ENCODE peak calls at places on chromosomes 5 and 9, in nine cellular contexts. L is ovary; M is tibial nerve; Z is CD4-positive, alpha-beta T cell; D is GM23338; G is breast epithelium; A is right cardiac atrium; B is psoas muscle; I is AG04450. F is an unnamed sample.

GRCh38 chr5:132224721-132225120 is 2.9 kb downstream of the P4HA2 start:
- DNase-seq in Z (no peak), L (no peak), I (no peak), A (no peak), M (no peak), B (no peak), D (no peak), G (no peak), F (peak)

GRCh38 chr5:91535508-91535907 is 152.4 kb upstream of the ARRDC3 start:
- DNase-seq in M (no peak), L (no peak), I (no peak), B (no peak), A (no peak), G (no peak), Z (no peak), D (peak), F (no peak)

GRCh38 chr9:6054280-6055099 is 39.1 kb upstream of the RANBP6 start:
- DNase-seq in M (peak), D (peak), B (no peak), G (no peak), A (peak), I (peak), L (peak), Z (peak), F (peak)

GRCh38 chr5:172093559-172093958 is 87.1 kb upstream of the FBXW11 start:
- DNase-seq in M (no peak), I (no peak), L (no peak), D (no peak), B (no peak), A (peak), G (peak), Z (no peak), F (no peak)

GRCh38 chr9:36142510-36143161 is 6.1 kb downstream of the GLIPR2 start:
- DNase-seq in A (peak), Z (no peak), G (no peak), D (no peak), M (no peak), I (no peak), L (no peak), B (no peak), F (peak)

GRCh38 chr5:126917918-126918623 is 112.3 kb downstream of the MARCHF3 start:
- DNase-seq in A (no peak), B (peak), G (no peak), L (no peak), D (peak), M (no peak), Z (no peak), I (no peak), F (no peak)

GRCh38 chr5:148768801-148769415 is 57.5 kb upstream of the ADRB2 start:
- DNase-seq in I (no peak), Z (no peak), A (no peak), G (no peak), D (no peak), B (no peak), L (no peak), M (no peak), F (no peak)

GRCh38 chr9:34547960-34548603 is 25.3 kb upstream of the ENHO start:
- DNase-seq in B (peak), Z (peak), D (peak), I (peak), L (peak), G (peak), A (peak), M (peak), F (peak)

GRCh38 chr5:157575096-157575872 is at the start of gene ADAM19:
- DNase-seq in Z (peak), G (no peak), B (peak), I (no peak), D (peak), L (peak), M (peak), A (peak), F (no peak)

GRCh38 chr9:89477811-89478583 is 19.9 kb downstream of the SEMA4D start:
- DNase-seq in G (no peak), A (peak), I (no peak), B (no peak), Z (peak), D (no peak), L (peak), M (peak), F (peak)

GRCh38 chr9:88811511-88811910 is 179.8 kb upstream of the S1PR3 start:
- DNase-seq in L (no peak), M (no peak), B (no peak), I (no peak), A (no peak), Z (no peak), D (no peak), G (no peak), F (no peak)

GRCh38 chr9:5536684-5537083 is 26.4 kb downstream of the PDCD1LG2 start:
- DNase-seq in Z (no peak), L (no peak), D (no peak), A (no peak), I (no peak), G (no peak), B (no peak), M (no peak), F (no peak)

GRCh38 chr9:5113523-5113922 is 71.9 kb downstream of the INSL6 start:
- DNase-seq in A (no peak), D (no peak), B (peak), Z (no peak), L (no peak), G (no peak), I (no peak), M (no peak), F (no peak)

GRCh38 chr5:165325201-165325600 is 1819.8 kb downstream of the MAT2B start:
- DNase-seq in L (no peak), G (no peak), D (no peak), B (no peak), A (no peak), I (no peak), Z (no peak), M (no peak), F (no peak)

GRCh38 chr5:90356612-90357011 is 52.9 kb downstream of the CETN3 start:
- DNase-seq in D (no peak), L (no peak), G (no peak), A (no peak), B (no peak), I (no peak), M (no peak), Z (no peak), F (no peak)

GRCh38 chr5:73378765-73379164 is 69.8 kb downstream of the FOXD1 start:
- DNase-seq in A (no peak), Z (no peak), M (no peak), D (no peak), B (no peak), L (no peak), G (no peak), I (no peak), F (no peak)

DNA sequence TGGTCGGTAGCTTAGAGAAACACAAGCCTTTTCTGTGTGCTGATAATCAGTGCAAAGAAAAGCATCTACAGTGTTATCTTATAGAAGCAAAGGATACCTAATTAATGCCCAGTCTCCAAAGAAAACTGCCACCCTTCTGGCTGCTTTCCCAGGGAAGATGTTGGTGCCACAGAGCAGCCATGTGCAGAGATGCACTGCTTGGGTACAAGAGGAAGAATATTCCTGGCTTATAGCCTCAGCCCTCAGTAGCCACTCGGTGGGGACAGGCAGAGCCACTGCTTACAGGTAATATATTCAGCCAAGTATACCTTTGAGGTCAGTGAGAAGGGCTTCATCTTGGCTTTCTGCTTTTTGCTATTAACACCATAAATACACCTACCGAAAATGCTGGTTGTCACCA is 185.3 kb downstream of the PCSK1 start:
- DNase-seq in D (no peak), G (no peak), M (no peak), I (no peak), A (no peak), B (no peak), Z (no peak), L (no peak), F (no peak)
- H3K27ac ChIP-seq in D (no peak), G (peak), M (no peak), I (peak), A (peak), B (peak), Z (no peak), L (no peak), F (no peak)

DNA sequence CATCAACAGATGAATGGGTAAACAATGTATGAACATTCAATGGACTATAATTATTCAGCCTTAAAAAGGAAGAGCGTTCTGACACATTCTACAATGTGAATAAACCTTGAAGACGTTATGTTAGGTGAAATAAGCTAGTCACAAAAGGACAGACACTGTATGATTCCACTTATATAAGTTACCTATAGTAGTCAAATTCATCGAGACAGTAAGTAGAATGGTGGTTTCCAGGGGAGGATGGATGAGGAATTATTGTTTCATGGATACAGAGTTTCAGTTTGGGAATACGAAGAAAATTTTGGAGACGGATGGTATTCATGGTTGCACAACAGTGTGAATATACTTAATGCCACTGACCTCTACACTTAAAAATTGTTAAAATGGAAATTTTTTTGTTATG is 216.4 kb downstream of the CACNA1B start:
- DNase-seq in I (no peak), D (no peak), M (no peak), L (no peak), B (no peak), A (no peak), G (no peak), Z (no peak), F (no peak)
- H3K27ac ChIP-seq in I (no peak), D (no peak), M (no peak), L (no peak), B (no peak), A (no peak), G (no peak), Z (no peak), F (no peak)

DNA sequence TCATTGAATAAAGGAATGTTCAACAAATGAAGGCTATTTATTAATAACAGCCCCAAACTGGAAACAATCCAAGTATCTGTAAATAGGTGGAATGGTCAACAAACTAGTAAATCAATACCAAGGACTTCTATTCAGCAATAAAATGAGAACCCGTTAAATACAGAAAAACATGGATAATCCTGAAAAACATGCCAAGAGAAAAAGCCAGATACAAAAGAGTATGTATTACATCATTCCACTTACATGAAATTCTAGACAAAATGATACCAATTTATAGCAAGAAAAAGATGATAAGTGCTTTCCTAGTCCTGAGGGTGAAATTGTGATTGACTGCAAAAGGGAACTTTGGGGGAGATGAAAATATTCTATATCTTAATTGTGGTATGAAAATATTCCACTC is 3.1 kb downstream of the PJA2 start:
- DNase-seq in A (no peak), L (no peak), Z (no peak), D (no peak), B (no peak), M (no peak), I (no peak), G (no peak), F (no peak)
- H3K27ac ChIP-seq in A (no peak), L (no peak), Z (no peak), D (no peak), B (no peak), M (peak), I (no peak), G (peak), F (no peak)

DNA sequence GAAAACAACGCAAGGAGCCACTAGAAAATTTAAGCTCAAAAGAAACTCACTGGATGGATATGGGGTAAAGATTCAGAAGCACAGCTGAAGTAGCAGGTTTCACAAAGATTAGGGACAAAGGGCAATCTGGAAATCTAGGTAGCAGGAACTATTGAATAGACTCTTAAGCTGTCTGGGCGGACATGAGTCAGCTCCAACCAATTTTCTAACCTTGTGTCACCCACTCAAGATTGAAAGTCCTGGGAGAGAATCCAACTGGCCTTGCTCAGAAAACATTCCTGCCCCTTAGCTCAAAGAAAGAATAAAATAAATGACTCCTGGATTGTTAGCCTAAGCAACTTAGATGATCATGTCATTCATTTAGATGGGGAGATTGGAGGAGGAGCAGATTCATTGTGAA is 69.2 kb downstream of the STK32A start:
- DNase-seq in A (no peak), M (no peak), Z (no peak), L (no peak), I (peak), D (no peak), B (no peak), G (no peak), F (peak)
- H3K27ac ChIP-seq in A (no peak), M (no peak), Z (no peak), L (no peak), I (no peak), D (no peak), B (no peak), G (no peak), F (peak)